ENCODE peak calls at places on chromosomes 6 and 20, in six cellular contexts. I, Z, B, D, H and T are unnamed samples.

GRCh38 chr20:22411568-22412450 is 172.6 kb downstream of the FOXA2 start:
- DNase-seq in H (no peak), B (peak), D (no peak), Z (peak), I (no peak), T (no peak)

GRCh38 chr6:56914791-56915658 is 39.9 kb upstream of the BEND6 start:
- DNase-seq in Z (no peak), B (no peak), D (no peak), H (no peak), I (no peak), T (no peak)

GRCh38 chr20:51354191-51354768 is 188.2 kb downstream of the NFATC2 start:
- DNase-seq in I (no peak), H (no peak), B (peak), D (no peak), Z (no peak), T (no peak)

GRCh38 chr6:11243861-11244260 is 11.4 kb upstream of the NEDD9 start:
- DNase-seq in H (no peak), B (no peak), Z (no peak), D (no peak), I (no peak), T (no peak)

GRCh38 chr20:56003966-56004365 is 1.4 kb downstream of the CBLN4 start:
- DNase-seq in Z (no peak), I (no peak), B (no peak), D (no peak), H (no peak), T (no peak)

GRCh38 chr6:4925580-4925979 is 78.3 kb downstream of the RPP40 start:
- DNase-seq in H (peak), I (no peak), B (no peak), Z (no peak), D (no peak), T (no peak)

GRCh38 chr6:47146426-47147174 is 104.5 kb upstream of the ADGRF1 start:
- DNase-seq in B (no peak), Z (no peak), D (no peak), I (no peak), H (peak), T (no peak)

GRCh38 chr6:20717743-20718142 is 183.5 kb downstream of the CDKAL1 start:
- DNase-seq in Z (no peak), H (no peak), I (no peak), D (no peak), B (no peak), T (no peak)

GRCh38 chr6:30155522-30156261 is 5.3 kb downstream of the TRIM10 start:
- DNase-seq in B (no peak), H (no peak), Z (no peak), I (no peak), D (no peak), T (no peak)

GRCh38 chr6:17281100-17281496 is at the start of gene RBM24:
- DNase-seq in H (peak), Z (peak), B (peak), I (peak), D (no peak), T (peak)

GRCh38 chr20:47444584-47444983 is 57.1 kb upstream of the NCOA3 start:
- DNase-seq in Z (no peak), I (no peak), H (no peak), B (no peak), D (no peak), T (no peak)

GRCh38 chr20:64051532-64052325 is 2.3 kb upstream of the SOX18 start:
- DNase-seq in I (no peak), H (no peak), D (no peak), Z (no peak), B (no peak), T (no peak)

GRCh38 chr6:108074057-108074358 is 533 bp downstream of the OSTM1 start:
- DNase-seq in I (no peak), B (peak), Z (no peak), D (no peak), H (no peak), T (no peak)

DNA sequence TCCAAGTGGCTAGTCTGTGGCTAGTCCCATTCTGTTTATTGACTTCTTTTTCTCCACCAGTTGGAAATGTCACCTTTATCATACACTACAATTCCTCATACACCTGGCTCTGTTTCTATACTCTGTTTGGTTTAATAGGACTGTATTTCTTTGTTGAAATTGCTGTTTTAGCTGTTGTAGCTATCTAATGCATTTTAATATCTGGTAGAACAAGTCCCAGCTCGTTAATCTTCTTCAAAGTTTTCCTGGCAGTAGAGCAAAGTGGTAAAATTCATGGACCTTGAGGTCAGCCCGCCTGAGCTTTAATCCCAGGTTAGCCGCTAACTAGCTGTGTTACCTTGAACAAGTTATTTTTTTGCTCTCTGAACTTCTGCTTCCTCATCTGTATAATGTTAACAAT is 9.9 kb upstream of the ASXL1 start:
- DNase-seq in H (no peak), B (no peak), Z (no peak), I (no peak), D (no peak), T (no peak)
- TF ChIP-seq POLR2AphosphoS5 in H (no peak), B (no peak), Z (no peak), I (no peak), D (no peak), T (no peak)

GRCh38 chr6:35342258-35343091 is at the start of gene PPARD:
- DNase-seq in H (peak), D (peak), Z (peak), I (peak), B (peak), T (peak)
- TF ChIP-seq POLR2AphosphoS5 in H (peak), D (peak), Z (peak), I (no peak), B (peak), T (peak)

GRCh38 chr6:24951831-24952299 is 16.1 kb upstream of the RIPOR2 start:
- DNase-seq in I (no peak), Z (no peak), H (no peak), D (no peak), B (no peak), T (no peak)
- TF ChIP-seq POLR2AphosphoS5 in I (no peak), Z (no peak), H (no peak), D (no peak), B (no peak), T (no peak)

GRCh38 chr6:37036146-37036545 is 30.7 kb downstream of the FGD2 start:
- DNase-seq in D (no peak), Z (no peak), I (no peak), H (peak), B (no peak), T (no peak)
- TF ChIP-seq POLR2AphosphoS5 in D (no peak), Z (no peak), I (no peak), H (no peak), B (no peak), T (no peak)

DNA sequence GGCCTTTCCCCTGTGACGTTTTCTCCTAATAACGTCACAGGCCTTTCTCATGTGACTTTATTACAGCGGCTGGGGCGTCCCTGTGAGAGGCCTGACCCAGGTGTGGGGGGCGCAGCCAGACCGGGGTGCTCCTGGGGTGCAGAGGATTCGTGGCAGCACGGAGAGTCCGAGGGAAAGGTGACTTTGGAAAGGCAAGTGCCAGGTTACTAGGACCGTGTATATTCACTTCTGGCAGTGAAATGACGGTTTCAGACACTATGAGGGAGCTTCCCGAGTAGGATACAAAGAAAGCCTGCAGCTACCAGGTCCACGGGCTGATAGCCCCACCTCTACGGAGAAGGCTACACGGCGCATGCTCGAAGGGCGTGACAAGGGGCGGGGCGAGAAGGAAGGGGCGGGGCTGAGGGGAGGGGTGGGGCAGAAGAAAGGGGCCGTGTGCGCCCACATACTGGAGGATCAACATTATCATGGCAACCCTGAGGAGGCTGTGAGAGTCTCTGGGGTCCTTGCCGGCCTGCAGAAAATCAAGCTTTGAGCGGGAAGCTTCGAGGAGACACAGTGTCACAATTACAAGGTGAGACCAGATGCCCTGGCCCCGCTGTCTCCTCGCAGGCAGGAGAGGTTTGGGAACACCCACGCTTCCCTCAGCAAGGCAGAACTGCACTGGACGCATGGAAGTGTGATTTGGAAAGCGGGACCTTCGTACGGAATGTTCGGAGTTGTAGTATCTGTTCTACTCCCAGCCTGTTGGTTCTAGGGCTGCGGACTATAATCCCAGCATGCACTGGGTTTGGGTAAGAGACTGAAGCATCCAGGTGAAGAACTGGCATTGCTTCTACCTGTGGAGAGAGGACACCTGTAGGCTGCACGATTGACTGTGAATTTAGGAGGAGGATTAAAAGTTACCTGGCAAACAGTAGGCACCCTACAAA is 54.4 kb upstream of the ZNF337 start:
- DNase-seq in D (no peak), I (no peak), Z (peak), H (peak), B (peak), T (no peak)
- TF ChIP-seq POLR2AphosphoS5 in D (no peak), I (no peak), Z (no peak), H (peak), B (no peak), T (no peak)

DNA sequence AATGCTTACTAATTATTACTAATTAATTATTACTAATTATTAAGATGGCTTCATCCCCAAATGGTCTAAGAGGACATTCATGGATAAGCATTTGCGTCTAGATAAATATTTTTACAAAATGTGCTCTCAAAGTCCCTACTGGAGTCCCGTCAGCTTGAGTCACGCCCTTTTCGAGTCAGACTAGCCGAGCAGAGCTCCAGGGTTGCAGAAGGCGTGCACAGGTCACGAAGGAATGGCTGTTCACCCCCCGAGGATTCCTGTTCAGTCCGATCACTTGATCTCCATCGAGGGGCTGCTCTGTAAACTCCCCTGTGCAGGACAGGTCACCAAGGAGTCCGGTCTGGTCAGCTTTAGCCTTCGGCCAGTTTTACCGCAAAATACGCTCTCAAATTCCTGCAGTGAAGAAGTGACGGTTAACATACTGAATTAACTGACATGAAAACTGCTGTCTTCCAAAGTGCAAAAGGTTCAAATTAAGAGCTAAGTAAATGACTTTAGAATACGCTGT is 19.9 kb downstream of the TCFL5 start:
- DNase-seq in D (no peak), H (no peak), Z (no peak), B (no peak), I (no peak), T (no peak)
- TF ChIP-seq POLR2AphosphoS5 in D (no peak), H (no peak), Z (no peak), B (no peak), I (no peak), T (no peak)

GRCh38 chr6:134746125-134746524 is 203.8 kb downstream of the ALDH8A1 start:
- DNase-seq in Z (no peak), B (no peak), I (no peak), H (no peak), D (no peak), T (no peak)
- TF ChIP-seq POLR2AphosphoS5 in Z (no peak), B (no peak), I (no peak), H (no peak), D (no peak), T (no peak)

DNA sequence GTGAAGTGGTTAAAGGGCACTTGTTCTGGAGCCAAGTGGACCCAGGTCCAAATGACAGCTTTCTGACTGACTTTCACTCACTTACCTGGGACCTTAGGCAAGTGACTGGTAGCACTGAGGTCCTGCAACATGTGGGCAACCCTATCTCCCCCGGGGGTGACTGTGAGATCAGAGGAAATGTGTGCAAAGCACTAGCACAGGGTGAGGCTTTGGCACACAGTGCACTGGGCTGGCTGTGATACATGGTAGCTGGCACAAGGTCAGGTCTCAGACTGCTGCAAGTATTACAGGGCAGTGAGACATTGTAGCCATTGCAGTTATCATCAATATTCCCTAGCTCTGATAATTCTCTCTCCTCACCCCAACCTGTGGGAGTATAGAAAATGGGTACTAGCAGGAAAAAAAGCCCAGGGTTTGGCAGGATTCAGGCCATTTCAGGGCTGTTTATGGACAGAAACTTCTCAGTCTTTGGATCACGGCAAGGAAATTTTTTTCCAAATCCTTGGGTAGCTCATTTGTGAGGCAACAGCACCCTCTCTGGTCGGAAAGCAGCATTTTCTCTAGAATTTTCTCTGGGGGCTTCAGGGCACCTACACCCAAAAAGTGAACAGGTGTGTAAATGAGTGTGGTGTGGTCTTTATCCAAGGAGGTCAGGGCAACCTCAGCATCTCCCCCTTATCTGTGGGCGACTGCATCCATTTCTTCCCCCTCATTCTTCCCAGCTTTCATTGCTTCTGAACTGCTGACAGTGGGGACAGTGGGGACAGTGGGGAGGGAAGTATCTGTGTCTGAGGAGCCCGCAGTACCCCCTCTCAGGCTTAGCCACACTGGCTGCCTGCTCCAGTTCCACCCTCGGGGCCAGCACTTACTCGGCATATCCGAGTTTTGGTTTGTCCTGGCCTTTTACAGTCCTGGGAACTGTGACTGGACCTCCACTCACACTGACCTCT is 148.7 kb upstream of the PHACTR3 start:
- DNase-seq in I (peak), H (peak), Z (peak), B (peak), D (no peak), T (no peak)
- TF ChIP-seq POLR2AphosphoS5 in I (no peak), H (no peak), Z (no peak), B (no peak), D (peak), T (no peak)

DNA sequence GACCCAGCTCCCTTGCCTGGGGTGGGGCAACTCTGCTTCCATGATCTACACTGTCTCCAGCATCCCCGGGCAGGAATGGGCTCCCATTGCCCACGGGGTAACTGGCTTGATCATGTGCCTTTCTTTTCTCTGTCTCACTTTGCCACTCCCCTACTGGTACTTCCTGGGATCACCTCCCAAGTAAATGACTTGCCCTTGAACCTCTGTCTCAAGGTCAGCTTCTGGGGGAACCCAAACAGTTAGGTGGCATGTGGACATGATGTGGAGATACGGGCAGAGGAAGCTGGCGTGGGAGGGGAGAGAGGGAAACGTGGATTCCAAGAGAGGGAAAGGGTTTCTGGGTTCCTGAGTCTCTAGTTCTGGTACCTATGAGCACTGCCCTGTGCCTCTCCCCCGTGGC is 63.8 kb upstream of the RALY start:
- DNase-seq in Z (no peak), I (no peak), B (no peak), H (peak), D (no peak), T (no peak)
- TF ChIP-seq POLR2AphosphoS5 in Z (no peak), I (no peak), B (no peak), H (no peak), D (no peak), T (no peak)

DNA sequence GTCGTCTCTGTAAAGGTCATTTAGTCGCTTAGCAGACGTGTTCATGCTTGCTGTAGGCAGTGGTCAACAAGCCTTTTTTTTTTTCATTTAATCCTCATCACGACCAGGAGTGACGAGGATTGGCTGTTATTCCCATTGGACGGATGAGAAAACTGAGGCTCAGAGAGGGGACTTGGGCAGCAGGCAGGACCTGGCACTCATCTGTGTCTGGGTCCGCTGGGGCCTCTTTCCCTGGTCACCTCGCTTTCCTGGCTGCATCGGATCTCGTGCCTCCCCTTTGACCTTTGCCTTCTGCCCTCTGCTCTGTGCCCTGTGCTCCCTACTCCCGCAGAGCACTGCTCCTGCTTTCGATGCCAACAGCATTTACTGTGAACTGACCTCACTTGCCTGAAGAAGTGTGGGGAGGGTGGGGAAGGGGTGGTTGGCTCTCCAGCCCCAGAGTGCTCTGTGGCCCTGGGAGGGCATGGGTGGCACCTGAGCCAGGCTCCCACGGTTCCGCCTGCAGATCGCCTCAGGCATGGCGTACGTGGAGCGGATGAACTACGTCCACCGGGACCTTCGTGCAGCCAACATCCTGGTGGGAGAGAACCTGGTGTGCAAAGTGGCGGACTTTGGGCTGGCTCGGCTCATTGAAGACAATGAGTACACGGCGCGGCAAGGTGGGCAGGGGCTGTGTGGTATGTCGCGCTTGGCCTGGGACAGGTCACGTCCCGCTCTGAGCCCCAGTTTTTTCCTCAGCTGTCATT is 56.2 kb downstream of the SRC start:
- DNase-seq in B (no peak), H (no peak), Z (no peak), D (no peak), I (no peak), T (no peak)
- TF ChIP-seq POLR2AphosphoS5 in B (no peak), H (no peak), Z (no peak), D (no peak), I (no peak), T (no peak)